ENCODE peak calls at places on chromosomes 2 and 18, in six cellular contexts. One of them, this sample, is unnamed.

GRCh38 chr2:151757861-151758260 is 23.6 kb upstream of the NEB start:
- DNase-seq in IMR-90: no peak
- DNase-seq in sigmoid colon: no peak
- DNase-seq in dorsolateral prefrontal cortex: no peak
- DNase-seq in adrenal gland: no peak
- DNase-seq in colonic mucosa: no peak
- DNase-seq in this sample: no peak

GRCh38 chr2:155599834-155600233 is 732.7 kb downstream of the NR4A2 start:
- DNase-seq in adrenal gland: no peak
- DNase-seq in colonic mucosa: no peak
- DNase-seq in sigmoid colon: no peak
- DNase-seq in IMR-90: no peak
- DNase-seq in dorsolateral prefrontal cortex: no peak
- DNase-seq in this sample: no peak

GRCh38 chr2:146458585-146458984 is 1386.2 kb upstream of the ACVR2A start:
- DNase-seq in dorsolateral prefrontal cortex: no peak
- DNase-seq in sigmoid colon: no peak
- DNase-seq in colonic mucosa: no peak
- DNase-seq in IMR-90: no peak
- DNase-seq in adrenal gland: no peak
- DNase-seq in this sample: no peak

GRCh38 chr18:5900249-5900648 is 4.9 kb upstream of the TMEM200C start:
- DNase-seq in dorsolateral prefrontal cortex: no peak
- DNase-seq in colonic mucosa: no peak
- DNase-seq in sigmoid colon: no peak
- DNase-seq in IMR-90: peak
- DNase-seq in adrenal gland: no peak
- DNase-seq in this sample: no peak

GRCh38 chr18:5309888-5310470 is 14.5 kb upstream of the ZBTB14 start:
- DNase-seq in dorsolateral prefrontal cortex: no peak
- DNase-seq in adrenal gland: no peak
- DNase-seq in IMR-90: no peak
- DNase-seq in sigmoid colon: no peak
- DNase-seq in colonic mucosa: no peak
- DNase-seq in this sample: no peak

GRCh38 chr2:207401338-207401737 is 128.4 kb upstream of the CREB1 start:
- DNase-seq in IMR-90: no peak
- DNase-seq in colonic mucosa: no peak
- DNase-seq in sigmoid colon: no peak
- DNase-seq in adrenal gland: no peak
- DNase-seq in dorsolateral prefrontal cortex: no peak
- DNase-seq in this sample: no peak

GRCh38 chr2:133235959-133236358 is 332.3 kb downstream of the NCKAP5 start:
- DNase-seq in adrenal gland: no peak
- DNase-seq in colonic mucosa: no peak
- DNase-seq in sigmoid colon: no peak
- DNase-seq in IMR-90: peak
- DNase-seq in dorsolateral prefrontal cortex: no peak
- DNase-seq in this sample: no peak

GRCh38 chr18:72869786-72870185 is 2.0 kb upstream of the NETO1 start:
- DNase-seq in adrenal gland: no peak
- DNase-seq in dorsolateral prefrontal cortex: no peak
- DNase-seq in sigmoid colon: no peak
- DNase-seq in colonic mucosa: no peak
- DNase-seq in IMR-90: no peak
- DNase-seq in this sample: no peak

GRCh38 chr2:85397925-85398331 is 12.2 kb downstream of the CAPG start:
- DNase-seq in adrenal gland: no peak
- DNase-seq in IMR-90: no peak
- DNase-seq in dorsolateral prefrontal cortex: no peak
- DNase-seq in colonic mucosa: peak
- DNase-seq in sigmoid colon: peak
- DNase-seq in this sample: no peak

GRCh38 chr18:37251679-37252078 is 313.9 kb downstream of the CELF4 start:
- DNase-seq in sigmoid colon: no peak
- DNase-seq in colonic mucosa: no peak
- DNase-seq in IMR-90: no peak
- DNase-seq in adrenal gland: no peak
- DNase-seq in dorsolateral prefrontal cortex: no peak
- DNase-seq in this sample: no peak

GRCh38 chr2:216371756-216372702 is at the start of gene MARCHF4:
- DNase-seq in dorsolateral prefrontal cortex: peak
- DNase-seq in IMR-90: peak
- DNase-seq in colonic mucosa: peak
- DNase-seq in adrenal gland: peak
- DNase-seq in sigmoid colon: peak
- DNase-seq in this sample: peak

GRCh38 chr2:9832586-9832985 is 10.7 kb upstream of the TAF1B start:
- DNase-seq in dorsolateral prefrontal cortex: no peak
- DNase-seq in sigmoid colon: no peak
- DNase-seq in IMR-90: peak
- DNase-seq in colonic mucosa: no peak
- DNase-seq in adrenal gland: no peak
- DNase-seq in this sample: no peak

GRCh38 chr18:57970356-57971095 is 73.5 kb upstream of the NEDD4L start:
- DNase-seq in dorsolateral prefrontal cortex: no peak
- DNase-seq in sigmoid colon: no peak
- DNase-seq in colonic mucosa: peak
- DNase-seq in adrenal gland: no peak
- DNase-seq in IMR-90: no peak
- DNase-seq in this sample: no peak

GRCh38 chr2:224594840-224595239 is 9.7 kb upstream of the CUL3 start:
- DNase-seq in IMR-90: peak
- DNase-seq in adrenal gland: no peak
- DNase-seq in dorsolateral prefrontal cortex: no peak
- DNase-seq in colonic mucosa: no peak
- DNase-seq in sigmoid colon: no peak
- DNase-seq in this sample: no peak

GRCh38 chr2:213640742-213641425 is 356.6 kb downstream of the SPAG16 start:
- DNase-seq in IMR-90: no peak
- DNase-seq in sigmoid colon: no peak
- DNase-seq in dorsolateral prefrontal cortex: no peak
- DNase-seq in colonic mucosa: no peak
- DNase-seq in adrenal gland: no peak
- DNase-seq in this sample: no peak

GRCh38 chr2:177830881-177831386 is 241.6 kb downstream of the PDE11A start:
- DNase-seq in adrenal gland: no peak
- DNase-seq in colonic mucosa: no peak
- DNase-seq in sigmoid colon: no peak
- DNase-seq in dorsolateral prefrontal cortex: no peak
- DNase-seq in IMR-90: no peak
- DNase-seq in this sample: no peak

GRCh38 chr2:20051518-20052228 is at the start of gene LAPTM4A:
- DNase-seq in colonic mucosa: peak
- DNase-seq in sigmoid colon: peak
- DNase-seq in dorsolateral prefrontal cortex: peak
- DNase-seq in IMR-90: peak
- DNase-seq in adrenal gland: peak
- DNase-seq in this sample: peak

DNA sequence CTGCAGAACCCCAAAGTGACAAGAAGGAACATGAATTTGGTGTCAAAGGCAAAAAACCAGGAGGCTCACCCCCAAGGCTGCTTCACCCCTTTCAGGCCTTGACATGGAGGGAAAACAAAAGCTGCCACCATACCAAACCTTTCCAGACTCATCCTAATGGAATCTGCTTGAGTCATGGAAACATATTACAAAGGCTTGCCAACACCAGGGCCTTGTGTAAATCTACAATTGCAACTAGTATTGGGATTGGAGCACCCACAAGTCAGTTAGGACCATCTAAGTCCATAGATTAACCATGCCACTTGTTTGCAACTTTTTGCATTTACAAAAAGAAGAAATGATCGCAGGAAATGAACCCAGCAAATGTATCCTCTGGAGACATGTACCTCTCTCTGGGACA is 297.6 kb downstream of the CDCA7 start:
- DNase-seq in adrenal gland: peak
- DNase-seq in sigmoid colon: no peak
- DNase-seq in colonic mucosa: no peak
- DNase-seq in dorsolateral prefrontal cortex: no peak
- DNase-seq in IMR-90: peak
- DNase-seq in this sample: no peak
- H3K27ac ChIP-seq in adrenal gland: peak
- H3K27ac ChIP-seq in sigmoid colon: peak
- H3K27ac ChIP-seq in colonic mucosa: peak
- H3K27ac ChIP-seq in dorsolateral prefrontal cortex: no peak
- H3K27ac ChIP-seq in IMR-90: peak
- H3K27ac ChIP-seq in this sample: no peak

DNA sequence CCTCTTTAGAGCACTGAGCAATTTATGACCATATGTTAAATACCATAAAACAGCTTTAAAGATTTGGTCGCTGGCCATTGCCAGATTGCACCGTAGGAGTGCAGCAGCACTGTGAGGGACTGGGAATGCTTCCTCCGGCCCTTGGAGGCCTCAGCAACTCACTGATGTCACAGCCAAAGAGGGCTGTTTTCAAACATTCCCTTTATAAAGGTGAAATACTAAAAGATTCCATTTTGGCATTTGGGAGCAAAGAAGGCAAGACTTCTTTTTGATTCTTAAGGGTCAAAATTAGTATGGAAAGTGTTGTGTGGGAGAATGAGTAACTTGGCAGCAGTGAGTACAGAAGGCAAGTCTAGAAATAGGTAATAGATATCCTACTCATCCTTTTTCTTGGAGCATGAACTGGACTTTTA is 63.7 kb downstream of the BABAM2 start:
- DNase-seq in colonic mucosa: no peak
- DNase-seq in IMR-90: peak
- DNase-seq in adrenal gland: no peak
- DNase-seq in dorsolateral prefrontal cortex: peak
- DNase-seq in sigmoid colon: no peak
- DNase-seq in this sample: no peak
- H3K27ac ChIP-seq in colonic mucosa: peak
- H3K27ac ChIP-seq in IMR-90: peak
- H3K27ac ChIP-seq in adrenal gland: peak
- H3K27ac ChIP-seq in dorsolateral prefrontal cortex: no peak
- H3K27ac ChIP-seq in sigmoid colon: peak
- H3K27ac ChIP-seq in this sample: no peak

DNA sequence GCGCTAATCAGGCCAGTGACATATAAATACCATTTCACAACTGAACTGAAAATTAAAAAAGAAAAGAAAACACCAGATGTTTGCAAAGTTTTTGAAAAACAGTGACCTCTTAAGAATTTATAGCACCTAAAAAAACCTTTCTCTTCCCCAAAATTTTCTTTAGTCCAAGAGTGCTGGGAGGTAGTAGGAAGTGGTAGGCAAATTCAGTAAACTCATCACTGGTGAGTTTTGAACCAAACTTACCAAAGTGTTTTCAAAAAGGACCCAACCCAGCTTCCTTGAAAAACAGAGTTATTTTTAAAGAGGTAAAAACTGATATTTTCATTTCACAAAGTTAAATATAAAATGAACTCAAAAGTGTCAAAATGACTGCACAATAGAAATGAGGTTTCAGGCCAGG is 90.4 kb downstream of the TMEM247 start:
- DNase-seq in sigmoid colon: no peak
- DNase-seq in IMR-90: no peak
- DNase-seq in dorsolateral prefrontal cortex: no peak
- DNase-seq in colonic mucosa: no peak
- DNase-seq in adrenal gland: no peak
- DNase-seq in this sample: no peak
- H3K27ac ChIP-seq in sigmoid colon: peak
- H3K27ac ChIP-seq in IMR-90: no peak
- H3K27ac ChIP-seq in dorsolateral prefrontal cortex: peak
- H3K27ac ChIP-seq in colonic mucosa: peak
- H3K27ac ChIP-seq in adrenal gland: peak
- H3K27ac ChIP-seq in this sample: no peak

GRCh38 chr18:22346968-22347611 is 70.6 kb downstream of the CTAGE1 start:
- DNase-seq in colonic mucosa: peak
- DNase-seq in dorsolateral prefrontal cortex: no peak
- DNase-seq in sigmoid colon: peak
- DNase-seq in IMR-90: peak
- DNase-seq in adrenal gland: peak
- DNase-seq in this sample: no peak

GRCh38 chr18:22349966-22350365 is 67.7 kb downstream of the CTAGE1 start:
- DNase-seq in dorsolateral prefrontal cortex: no peak
- DNase-seq in sigmoid colon: no peak
- DNase-seq in IMR-90: no peak
- DNase-seq in adrenal gland: no peak
- DNase-seq in colonic mucosa: no peak
- DNase-seq in this sample: no peak

GRCh38 chr18:22347624-22348511 is 69.8 kb downstream of the CTAGE1 start:
- DNase-seq in IMR-90: peak
- DNase-seq in sigmoid colon: no peak
- DNase-seq in adrenal gland: peak
- DNase-seq in dorsolateral prefrontal cortex: no peak
- DNase-seq in colonic mucosa: peak
- DNase-seq in this sample: no peak

GRCh38 chr18:22349317-22349898 is 68.3 kb downstream of the CTAGE1 start:
- DNase-seq in IMR-90: no peak
- DNase-seq in dorsolateral prefrontal cortex: no peak
- DNase-seq in adrenal gland: no peak
- DNase-seq in colonic mucosa: no peak
- DNase-seq in sigmoid colon: no peak
- DNase-seq in this sample: no peak

GRCh38 chr18:22348521-22349316 is 69.0 kb downstream of the CTAGE1 start:
- DNase-seq in dorsolateral prefrontal cortex: no peak
- DNase-seq in adrenal gland: peak
- DNase-seq in colonic mucosa: peak
- DNase-seq in IMR-90: peak
- DNase-seq in sigmoid colon: no peak
- DNase-seq in this sample: no peak
- H3K27ac ChIP-seq in dorsolateral prefrontal cortex: no peak
- H3K27ac ChIP-seq in adrenal gland: peak
- H3K27ac ChIP-seq in colonic mucosa: peak
- H3K27ac ChIP-seq in IMR-90: peak
- H3K27ac ChIP-seq in sigmoid colon: peak
- H3K27ac ChIP-seq in this sample: no peak

GRCh38 chr2:70523672-70523995 is 30.0 kb downstream of the TGFA start:
- DNase-seq in adrenal gland: no peak
- DNase-seq in colonic mucosa: no peak
- DNase-seq in dorsolateral prefrontal cortex: no peak
- DNase-seq in IMR-90: no peak
- DNase-seq in sigmoid colon: no peak
- DNase-seq in this sample: no peak
- H3K27ac ChIP-seq in adrenal gland: no peak
- H3K27ac ChIP-seq in colonic mucosa: peak
- H3K27ac ChIP-seq in dorsolateral prefrontal cortex: no peak
- H3K27ac ChIP-seq in IMR-90: no peak
- H3K27ac ChIP-seq in sigmoid colon: no peak
- H3K27ac ChIP-seq in this sample: no peak

This sample was measured in substantia nigra.